ENCODE peak calls at places on chromosomes 2 and 18, in ten cellular contexts. I is suprapubic skin, R is transverse colon, L is endothelial cell of umbilical vein, A is K562, K is spleen, V is prostate gland, Q is breast epithelium, J is sigmoid colon, M is stomach. S is an unnamed sample.

GRCh38 chr2:144493027-144493809 is 26.7 kb downstream of the ZEB2 start:
- DNase-seq in K (no peak), Q (no peak), R (no peak), V (no peak), L (no peak), M (no peak), I (no peak), J (no peak), A (no peak), S (no peak)

GRCh38 chr2:88437010-88437409 is 15.5 kb downstream of the FOXI3 start:
- DNase-seq in V (no peak), K (no peak), L (no peak), M (no peak), Q (no peak), R (no peak), I (no peak), A (no peak), J (no peak), S (no peak)

GRCh38 chr18:63897072-63897471 is 9.6 kb downstream of the SERPINB2 start:
- DNase-seq in Q (no peak), L (no peak), K (no peak), M (no peak), V (no peak), R (no peak), A (no peak), I (no peak), J (no peak), S (no peak)

GRCh38 chr2:9466147-9466683 is 8.1 kb upstream of the IAH1 start:
- DNase-seq in R (no peak), V (no peak), I (no peak), J (no peak), L (no peak), A (no peak), M (no peak), K (no peak), Q (no peak), S (no peak)

GRCh38 chr2:218217366-218218309 is 649 bp downstream of the ARPC2 start:
- DNase-seq in J (peak; percentile 83), R (peak; percentile 79), A (peak; percentile 36), K (peak; percentile 95), V (peak; percentile 39), I (peak; percentile 86), Q (peak; percentile 44), L (peak; percentile 45), M (peak; percentile 59), S (no peak)

GRCh38 chr2:189798312-189799029 is 14.2 kb downstream of the PMS1 start:
- DNase-seq in L (peak; percentile 64), R (no peak), I (no peak), K (no peak), V (no peak), M (no peak), A (no peak), J (no peak), Q (no peak), S (no peak)

GRCh38 chr2:216012830-216013079 is 596 bp downstream of the MREG start:
- DNase-seq in I (no peak), A (no peak), K (no peak), V (no peak), M (no peak), L (no peak), Q (no peak), R (no peak), J (no peak), S (no peak)

GRCh38 chr2:54239427-54239826 is 16.6 kb downstream of the TSPYL6 start:
- DNase-seq in J (no peak), Q (no peak), A (no peak), L (no peak), K (no peak), I (no peak), M (no peak), V (no peak), R (no peak), S (no peak)

GRCh38 chr2:16755377-16755776 is 89.7 kb upstream of the CYRIA start:
- DNase-seq in V (no peak), R (no peak), K (no peak), M (no peak), Q (peak; percentile 20), J (peak; percentile 67), I (no peak), A (no peak), L (no peak), S (no peak)

GRCh38 chr18:37253424-37254255 is 312.0 kb downstream of the CELF4 start:
- DNase-seq in I (no peak), M (peak; percentile 63), A (peak; percentile 76), R (no peak), Q (no peak), V (no peak), K (peak; percentile 66), J (no peak), L (no peak), S (no peak)

GRCh38 chr2:143617803-143618415 is 488.7 kb downstream of the ARHGAP15 start:
- DNase-seq in M (no peak), K (no peak), R (no peak), J (no peak), V (no peak), L (no peak), Q (no peak), I (no peak), A (no peak), S (no peak)

GRCh38 chr2:120262761-120263428 is 10.2 kb downstream of the RALB start:
- DNase-seq in M (no peak), A (peak; percentile 82), R (no peak), J (no peak), K (no peak), I (no peak), L (no peak), Q (no peak), V (no peak), S (no peak)

GRCh38 chr2:230949966-230950832 is 25.2 kb upstream of the GPR55 start:
- DNase-seq in Q (no peak), I (peak; percentile 70), R (no peak), M (peak; percentile 13), A (no peak), L (no peak), J (no peak), V (no peak), K (no peak), S (no peak)

DNA sequence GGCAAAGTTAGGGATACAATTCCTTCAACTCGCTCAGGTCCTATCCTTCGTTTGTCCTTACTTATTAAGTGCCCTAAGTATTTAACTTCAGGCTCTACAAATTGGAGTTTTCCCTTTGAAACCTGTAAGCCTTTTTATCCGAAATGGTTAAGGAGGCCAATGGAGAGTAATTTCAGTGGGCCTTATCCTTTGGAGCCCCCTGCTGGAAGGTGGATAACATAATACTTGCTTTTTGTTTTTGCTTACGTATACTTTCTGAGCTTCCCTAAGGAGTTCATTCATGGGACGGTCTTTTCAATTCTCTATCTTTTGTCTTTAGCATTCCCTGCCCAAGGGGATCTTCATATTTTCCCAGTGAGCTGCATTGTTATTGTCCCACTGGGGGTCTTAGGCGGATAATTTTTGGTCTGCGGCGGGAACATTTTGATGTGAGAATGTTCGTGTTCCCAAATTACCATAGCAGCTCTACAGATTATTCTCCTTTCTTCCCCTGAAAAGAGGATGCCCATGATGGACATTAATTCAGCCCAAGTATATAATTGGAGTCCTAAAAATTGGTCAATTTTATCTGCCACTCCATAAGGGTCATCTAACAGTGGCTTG is 34.4 kb upstream of the TRAPPC8 start:
- DNase-seq in Q (no peak), A (peak; percentile 76), L (peak; percentile 48), K (no peak), I (no peak), R (peak; percentile 18), J (no peak), V (no peak), M (no peak), S (no peak)
- H3K9me3 ChIP-seq in Q (peaks cover 23% of the 10 kb centered on the region), A (peaks cover 9% of the 10 kb centered on the region), L (peaks cover 2% of the 10 kb centered on the region), K (peaks cover 30% of the 10 kb centered on the region), I (peaks cover 19% of the 10 kb centered on the region), R (peaks cover 31% of the 10 kb centered on the region), J (peaks cover 10% of the 10 kb centered on the region), V (no peaks in the 10 kb centered on the region), M (peaks cover 43% of the 10 kb centered on the region), S (no peaks in the 10 kb centered on the region)

GRCh38 chr2:198961555-198961954 is 496.2 kb downstream of the SATB2 start:
- DNase-seq in I (no peak), V (no peak), A (no peak), Q (no peak), M (no peak), L (no peak), K (no peak), J (no peak), R (no peak), S (no peak)

GRCh38 chr2:198953328-198953727 is 504.4 kb downstream of the SATB2 start:
- DNase-seq in M (no peak), Q (no peak), J (no peak), R (no peak), I (no peak), V (no peak), K (no peak), A (no peak), L (no peak), S (no peak)

GRCh38 chr2:198957183-198957582 is 500.6 kb downstream of the SATB2 start:
- DNase-seq in I (no peak), M (no peak), V (no peak), L (no peak), J (no peak), R (no peak), K (no peak), A (no peak), Q (no peak), S (no peak)
- TF ChIP-seq POLR2AphosphoS5 in I (no peak), M (no peak), V (no peak), L (no peak), J (no peak), R (no peak), K (no peak), A (no peak), Q (no peak), S (no peak)

DNA sequence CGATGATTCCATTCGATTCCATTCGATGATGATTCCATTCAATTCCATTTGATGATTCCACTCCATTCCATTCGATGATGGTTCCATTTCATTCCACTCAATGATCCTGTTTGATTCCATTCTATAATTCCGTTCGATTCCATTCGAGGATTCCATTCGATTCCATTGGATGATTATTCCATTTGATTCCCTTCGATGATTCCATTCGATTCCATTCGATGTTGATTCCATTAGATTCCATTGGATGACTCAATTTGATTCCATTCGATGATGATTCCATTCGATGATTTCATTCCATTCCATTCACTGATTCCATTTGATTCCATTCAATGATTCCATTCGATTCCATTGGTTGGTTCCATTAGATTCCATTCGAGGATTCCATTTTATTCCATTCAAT is 1084.4 kb downstream of the RPIA start:
- DNase-seq in V (no peak), L (no peak), A (no peak), Q (no peak), I (no peak), K (no peak), M (no peak), R (no peak), J (no peak), S (no peak)
- H3K9me3 ChIP-seq in V (no peaks in the 10 kb centered on the region), L (peaks cover 48% of the 10 kb centered on the region), A (peaks cover 4% of the 10 kb centered on the region), Q (peaks cover 12% of the 10 kb centered on the region), I (peaks cover 66% of the 10 kb centered on the region), K (peaks cover 86% of the 10 kb centered on the region), M (peaks cover 86% of the 10 kb centered on the region), R (peaks cover 22% of the 10 kb centered on the region), J (peaks cover 10% of the 10 kb centered on the region), S (no peaks in the 10 kb centered on the region)

DNA sequence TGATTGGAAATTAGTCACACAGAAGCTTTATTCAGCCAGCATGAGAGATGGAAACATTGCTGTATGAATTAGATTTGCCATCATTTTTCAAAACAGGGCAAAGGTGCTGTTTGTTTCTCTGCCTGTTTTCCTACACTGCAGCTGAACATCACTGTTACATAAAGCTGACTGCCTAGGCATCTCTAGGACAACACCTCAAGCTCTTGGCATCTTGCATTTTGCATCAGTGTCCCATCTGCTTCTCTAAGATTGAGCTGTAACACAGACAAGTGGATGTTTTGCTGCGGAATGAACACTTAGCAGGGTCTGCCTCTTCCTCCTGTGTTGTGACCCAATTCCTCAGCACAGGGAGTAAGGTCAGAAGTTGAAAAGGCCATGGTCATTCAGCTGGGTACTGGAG is 4.9 kb downstream of the CCT7 start:
- DNase-seq in R (no peak), K (no peak), A (no peak), I (no peak), J (no peak), L (peak; percentile 18), M (no peak), Q (no peak), V (no peak), S (no peak)
- TF ChIP-seq POLR2AphosphoS5 in R (no peak), K (no peak), A (no peak), I (no peak), J (no peak), L (no peak), M (no peak), Q (no peak), V (no peak), S (no peak)